ENCODE peak calls at places on chromosomes 12 and 14, in seven cellular contexts. One of them, this sample, is unnamed.

GRCh38 chr14:21543426-21544350 is 17.5 kb upstream of the SALL2 start:
- DNase-seq in heart left ventricle: no peak
- DNase-seq in psoas muscle: no peak
- DNase-seq in A549: no peak
- DNase-seq in stomach: no peak
- DNase-seq in CD8-positive, alpha-beta memory T cell: no peak
- DNase-seq in uterus: no peak
- DNase-seq in this sample: peak; percentile 33

GRCh38 chr12:121011820-121012219 is 4.5 kb downstream of the C12orf43 start:
- DNase-seq in heart left ventricle: no peak
- DNase-seq in psoas muscle: no peak
- DNase-seq in A549: no peak
- DNase-seq in stomach: no peak
- DNase-seq in CD8-positive, alpha-beta memory T cell: no peak
- DNase-seq in uterus: no peak
- DNase-seq in this sample: no peak

GRCh38 chr12:19085090-19085489 is 44.4 kb upstream of the PLEKHA5 start:
- DNase-seq in heart left ventricle: no peak
- DNase-seq in psoas muscle: no peak
- DNase-seq in A549: no peak
- DNase-seq in stomach: no peak
- DNase-seq in CD8-positive, alpha-beta memory T cell: no peak
- DNase-seq in uterus: no peak
- DNase-seq in this sample: no peak

GRCh38 chr12:132614861-132615578 is 3.6 kb upstream of the P2RX2 start:
- DNase-seq in heart left ventricle: peak; percentile 83
- DNase-seq in psoas muscle: peak; percentile 82
- DNase-seq in A549: peak; percentile 89
- DNase-seq in stomach: peak; percentile 82
- DNase-seq in CD8-positive, alpha-beta memory T cell: peak; percentile 66
- DNase-seq in uterus: peak; percentile 57
- DNase-seq in this sample: peak; percentile 94

GRCh38 chr14:77088219-77088618 is 9.8 kb upstream of the CIPC start:
- DNase-seq in heart left ventricle: no peak
- DNase-seq in psoas muscle: no peak
- DNase-seq in A549: no peak
- DNase-seq in stomach: peak; percentile 92
- DNase-seq in CD8-positive, alpha-beta memory T cell: no peak
- DNase-seq in uterus: no peak
- DNase-seq in this sample: peak; percentile 100

GRCh38 chr12:13719986-13720385 is 261.4 kb downstream of the GRIN2B start:
- DNase-seq in heart left ventricle: no peak
- DNase-seq in psoas muscle: no peak
- DNase-seq in A549: no peak
- DNase-seq in stomach: no peak
- DNase-seq in CD8-positive, alpha-beta memory T cell: no peak
- DNase-seq in uterus: no peak
- DNase-seq in this sample: no peak

GRCh38 chr12:120709976-120710804 is at the start of gene UNC119B:
- DNase-seq in heart left ventricle: peak; percentile 71
- DNase-seq in psoas muscle: peak; percentile 72
- DNase-seq in A549: peak; percentile 52
- DNase-seq in stomach: peak; percentile 58
- DNase-seq in CD8-positive, alpha-beta memory T cell: peak; percentile 73
- DNase-seq in uterus: peak; percentile 48
- DNase-seq in this sample: peak; percentile 65

GRCh38 chr12:65122661-65123060 is 1.6 kb upstream of the WIF1 start:
- DNase-seq in heart left ventricle: no peak
- DNase-seq in psoas muscle: no peak
- DNase-seq in A549: no peak
- DNase-seq in stomach: no peak
- DNase-seq in CD8-positive, alpha-beta memory T cell: no peak
- DNase-seq in uterus: no peak
- DNase-seq in this sample: no peak

GRCh38 chr12:127239781-127240180 is 1027.2 kb upstream of the TMEM132C start:
- DNase-seq in heart left ventricle: no peak
- DNase-seq in psoas muscle: no peak
- DNase-seq in A549: no peak
- DNase-seq in stomach: no peak
- DNase-seq in CD8-positive, alpha-beta memory T cell: no peak
- DNase-seq in uterus: no peak
- DNase-seq in this sample: no peak

GRCh38 chr12:132813443-132813842 is 15.2 kb downstream of the GOLGA3 start:
- DNase-seq in heart left ventricle: no peak
- DNase-seq in psoas muscle: no peak
- DNase-seq in A549: no peak
- DNase-seq in stomach: no peak
- DNase-seq in CD8-positive, alpha-beta memory T cell: no peak
- DNase-seq in uterus: no peak
- DNase-seq in this sample: no peak

GRCh38 chr12:66552753-66553152 is 126.1 kb downstream of the GRIP1 start:
- DNase-seq in heart left ventricle: no peak
- DNase-seq in psoas muscle: no peak
- DNase-seq in A549: no peak
- DNase-seq in stomach: no peak
- DNase-seq in CD8-positive, alpha-beta memory T cell: no peak
- DNase-seq in uterus: no peak
- DNase-seq in this sample: no peak

GRCh38 chr12:71439613-71440392 is at the start of gene LGR5:
- DNase-seq in heart left ventricle: no peak
- DNase-seq in psoas muscle: peak; percentile 36
- DNase-seq in A549: peak; percentile 18
- DNase-seq in stomach: no peak
- DNase-seq in CD8-positive, alpha-beta memory T cell: no peak
- DNase-seq in uterus: no peak
- DNase-seq in this sample: no peak

GRCh38 chr12:4148418-4149056 is 125.0 kb upstream of the CCND2 start:
- DNase-seq in heart left ventricle: peak; percentile 54
- DNase-seq in psoas muscle: peak; percentile 44
- DNase-seq in A549: no peak
- DNase-seq in stomach: peak; percentile 40
- DNase-seq in CD8-positive, alpha-beta memory T cell: peak; percentile 16
- DNase-seq in uterus: no peak
- DNase-seq in this sample: peak; percentile 26

GRCh38 chr12:117316336-117316735 is 45.1 kb downstream of the NOS1 start:
- DNase-seq in heart left ventricle: no peak
- DNase-seq in psoas muscle: no peak
- DNase-seq in A549: no peak
- DNase-seq in stomach: no peak
- DNase-seq in CD8-positive, alpha-beta memory T cell: no peak
- DNase-seq in uterus: no peak
- DNase-seq in this sample: no peak

GRCh38 chr12:69645031-69645430 is 34.3 kb upstream of the LRRC10 start:
- DNase-seq in heart left ventricle: no peak
- DNase-seq in psoas muscle: no peak
- DNase-seq in A549: no peak
- DNase-seq in stomach: no peak
- DNase-seq in CD8-positive, alpha-beta memory T cell: no peak
- DNase-seq in uterus: no peak
- DNase-seq in this sample: no peak

GRCh38 chr12:104095289-104095688 is 31.0 kb downstream of the HCFC2 start:
- DNase-seq in heart left ventricle: no peak
- DNase-seq in psoas muscle: no peak
- DNase-seq in A549: no peak
- DNase-seq in stomach: no peak
- DNase-seq in CD8-positive, alpha-beta memory T cell: no peak
- DNase-seq in uterus: no peak
- DNase-seq in this sample: no peak

GRCh38 chr14:70692210-70692609 is 50.5 kb downstream of the TTC9 start:
- DNase-seq in heart left ventricle: no peak
- DNase-seq in psoas muscle: peak; percentile 21
- DNase-seq in A549: no peak
- DNase-seq in stomach: peak; percentile 31
- DNase-seq in CD8-positive, alpha-beta memory T cell: no peak
- DNase-seq in uterus: no peak
- DNase-seq in this sample: peak; percentile 33

DNA sequence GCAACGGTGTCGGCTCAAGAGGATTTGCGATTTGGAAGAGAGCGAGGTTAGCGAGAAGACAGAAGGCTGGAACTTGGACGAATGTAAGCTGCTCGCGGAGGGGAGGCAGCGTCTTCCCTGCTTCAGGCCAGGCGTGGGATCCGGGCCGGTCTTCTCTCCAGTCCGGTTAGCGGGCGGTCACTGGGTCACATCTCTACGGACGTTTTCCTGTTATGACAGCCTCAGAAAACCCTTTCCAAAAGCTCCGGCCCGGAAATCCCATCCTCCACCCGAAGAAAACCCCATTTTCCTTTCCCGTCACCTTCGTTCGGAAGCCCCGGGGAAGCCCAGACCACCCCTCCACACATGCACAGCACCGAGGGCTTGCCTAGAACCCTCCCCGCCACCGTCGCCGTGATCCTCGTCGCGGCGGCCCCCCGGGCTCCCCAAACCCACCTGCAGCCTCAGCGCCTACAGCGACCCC is 268 bp downstream of the NDUFB1 start:
- DNase-seq in heart left ventricle: peak; percentile 62
- DNase-seq in psoas muscle: peak; percentile 44
- DNase-seq in A549: peak; percentile 31
- DNase-seq in stomach: peak; percentile 39
- DNase-seq in CD8-positive, alpha-beta memory T cell: no peak
- DNase-seq in uterus: peak; percentile 44
- DNase-seq in this sample: peak; percentile 56
- H3K4me1 ChIP-seq in heart left ventricle: peaks cover 13% of the 10 kb centered on the region
- H3K4me1 ChIP-seq in psoas muscle: peaks cover 45% of the 10 kb centered on the region
- H3K4me1 ChIP-seq in A549: peaks cover 14% of the 10 kb centered on the region
- H3K4me1 ChIP-seq in stomach: peaks cover 75% of the 10 kb centered on the region
- H3K4me1 ChIP-seq in CD8-positive, alpha-beta memory T cell: peaks cover 20% of the 10 kb centered on the region
- H3K4me1 ChIP-seq in uterus: peaks cover 11% of the 10 kb centered on the region
- H3K4me1 ChIP-seq in this sample: peaks cover 12% of the 10 kb centered on the region

GRCh38 chr12:26539131-26539530 is 293.9 kb downstream of the ITPR2 start:
- DNase-seq in heart left ventricle: no peak
- DNase-seq in psoas muscle: no peak
- DNase-seq in A549: no peak
- DNase-seq in stomach: no peak
- DNase-seq in CD8-positive, alpha-beta memory T cell: no peak
- DNase-seq in uterus: no peak
- DNase-seq in this sample: no peak
- H3K4me1 ChIP-seq in heart left ventricle: no peaks in the 10 kb centered on the region
- H3K4me1 ChIP-seq in psoas muscle: no peaks in the 10 kb centered on the region
- H3K4me1 ChIP-seq in A549: no peaks in the 10 kb centered on the region
- H3K4me1 ChIP-seq in stomach: no peaks in the 10 kb centered on the region
- H3K4me1 ChIP-seq in CD8-positive, alpha-beta memory T cell: no peaks in the 10 kb centered on the region
- H3K4me1 ChIP-seq in uterus: no peaks in the 10 kb centered on the region
- H3K4me1 ChIP-seq in this sample: no peaks in the 10 kb centered on the region

GRCh38 chr12:57145460-57146059 is 1.9 kb downstream of the LRP1-AS start:
- DNase-seq in heart left ventricle: no peak
- DNase-seq in psoas muscle: no peak
- DNase-seq in A549: no peak
- DNase-seq in stomach: no peak
- DNase-seq in CD8-positive, alpha-beta memory T cell: no peak
- DNase-seq in uterus: no peak
- DNase-seq in this sample: no peak

GRCh38 chr12:57146092-57146491 is 1.3 kb downstream of the LRP1-AS start:
- DNase-seq in heart left ventricle: no peak
- DNase-seq in psoas muscle: no peak
- DNase-seq in A549: no peak
- DNase-seq in stomach: no peak
- DNase-seq in CD8-positive, alpha-beta memory T cell: no peak
- DNase-seq in uterus: no peak
- DNase-seq in this sample: no peak

GRCh38 chr12:57147641-57147944 is 174 bp upstream of the LRP1-AS start:
- DNase-seq in heart left ventricle: no peak
- DNase-seq in psoas muscle: peak; percentile 60
- DNase-seq in A549: no peak
- DNase-seq in stomach: no peak
- DNase-seq in CD8-positive, alpha-beta memory T cell: no peak
- DNase-seq in uterus: peak; percentile 62
- DNase-seq in this sample: no peak

GRCh38 chr12:57148469-57149308 is 1.3 kb upstream of the LRP1-AS start:
- DNase-seq in heart left ventricle: peak; percentile 75
- DNase-seq in psoas muscle: peak; percentile 80
- DNase-seq in A549: no peak
- DNase-seq in stomach: peak; percentile 44
- DNase-seq in CD8-positive, alpha-beta memory T cell: no peak
- DNase-seq in uterus: peak; percentile 86
- DNase-seq in this sample: no peak

DNA sequence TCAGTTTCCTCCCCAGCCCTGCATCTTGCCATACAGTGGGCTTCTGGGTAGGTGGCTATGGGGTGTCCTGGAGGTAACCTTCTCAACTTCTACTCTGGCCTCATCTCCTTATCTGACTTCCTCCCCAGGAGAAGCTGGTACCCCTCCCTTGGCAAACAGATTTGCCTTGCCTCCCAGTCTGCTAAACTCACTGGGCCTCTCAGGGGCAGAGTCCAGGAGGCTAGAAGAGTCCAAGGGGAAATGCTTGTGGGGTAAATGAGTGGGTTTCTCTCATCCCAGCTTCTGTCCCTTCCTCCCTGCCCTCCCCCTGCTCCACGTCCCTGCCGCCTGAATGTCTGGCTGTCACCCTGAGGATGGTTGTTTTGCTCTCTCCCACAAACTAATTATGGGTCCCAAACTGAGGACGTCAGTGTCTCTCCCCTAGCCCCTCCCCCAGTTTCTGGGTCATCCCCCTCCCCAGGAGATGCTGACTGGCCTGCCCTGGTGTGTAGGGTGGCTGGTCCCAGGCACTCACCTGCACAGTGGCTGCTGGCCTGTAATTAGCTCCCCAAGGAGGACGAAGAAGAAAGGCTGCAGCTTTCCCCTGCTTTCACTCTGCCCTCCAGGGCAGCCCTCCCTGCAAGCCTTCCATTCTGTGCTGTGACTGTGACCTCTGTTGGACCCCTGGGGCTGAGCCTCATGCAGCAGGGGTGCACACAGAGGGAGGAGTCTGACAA is at the start of gene LRP1-AS:
- DNase-seq in heart left ventricle: no peak
- DNase-seq in psoas muscle: no peak
- DNase-seq in A549: no peak
- DNase-seq in stomach: no peak
- DNase-seq in CD8-positive, alpha-beta memory T cell: no peak
- DNase-seq in uterus: no peak
- DNase-seq in this sample: no peak
- H3K4me1 ChIP-seq in heart left ventricle: peaks cover 47% of the 10 kb centered on the region
- H3K4me1 ChIP-seq in psoas muscle: peaks cover 7% of the 10 kb centered on the region
- H3K4me1 ChIP-seq in A549: peaks cover 28% of the 10 kb centered on the region
- H3K4me1 ChIP-seq in stomach: peaks cover 74% of the 10 kb centered on the region
- H3K4me1 ChIP-seq in CD8-positive, alpha-beta memory T cell: no peaks in the 10 kb centered on the region
- H3K4me1 ChIP-seq in uterus: peaks cover 44% of the 10 kb centered on the region
- H3K4me1 ChIP-seq in this sample: peaks cover 25% of the 10 kb centered on the region

GRCh38 chr12:89368386-89368785 is 16.1 kb upstream of the DUSP6 start:
- DNase-seq in heart left ventricle: no peak
- DNase-seq in psoas muscle: no peak
- DNase-seq in A549: no peak
- DNase-seq in stomach: no peak
- DNase-seq in CD8-positive, alpha-beta memory T cell: no peak
- DNase-seq in uterus: no peak
- DNase-seq in this sample: no peak

GRCh38 chr12:89370411-89370810 is 18.1 kb upstream of the DUSP6 start:
- DNase-seq in heart left ventricle: no peak
- DNase-seq in psoas muscle: no peak
- DNase-seq in A549: no peak
- DNase-seq in stomach: no peak
- DNase-seq in CD8-positive, alpha-beta memory T cell: no peak
- DNase-seq in uterus: no peak
- DNase-seq in this sample: peak; percentile 33

GRCh38 chr12:89372584-89373370 is 20.5 kb upstream of the DUSP6 start:
- DNase-seq in heart left ventricle: no peak
- DNase-seq in psoas muscle: no peak
- DNase-seq in A549: no peak
- DNase-seq in stomach: no peak
- DNase-seq in CD8-positive, alpha-beta memory T cell: no peak
- DNase-seq in uterus: no peak
- DNase-seq in this sample: peak; percentile 91

GRCh38 chr12:89369166-89369565 is 16.9 kb upstream of the DUSP6 start:
- DNase-seq in heart left ventricle: no peak
- DNase-seq in psoas muscle: no peak
- DNase-seq in A549: no peak
- DNase-seq in stomach: no peak
- DNase-seq in CD8-positive, alpha-beta memory T cell: no peak
- DNase-seq in uterus: no peak
- DNase-seq in this sample: no peak

GRCh38 chr12:89370850-89371249 is 18.5 kb upstream of the DUSP6 start:
- DNase-seq in heart left ventricle: no peak
- DNase-seq in psoas muscle: no peak
- DNase-seq in A549: no peak
- DNase-seq in stomach: no peak
- DNase-seq in CD8-positive, alpha-beta memory T cell: no peak
- DNase-seq in uterus: no peak
- DNase-seq in this sample: peak; percentile 77
- H3K4me1 ChIP-seq in heart left ventricle: peaks cover 16% of the 10 kb centered on the region
- H3K4me1 ChIP-seq in psoas muscle: peaks cover 4% of the 10 kb centered on the region
- H3K4me1 ChIP-seq in A549: peaks cover 4% of the 10 kb centered on the region
- H3K4me1 ChIP-seq in stomach: peaks cover 58% of the 10 kb centered on the region
- H3K4me1 ChIP-seq in CD8-positive, alpha-beta memory T cell: no peaks in the 10 kb centered on the region
- H3K4me1 ChIP-seq in uterus: peaks cover 4% of the 10 kb centered on the region
- H3K4me1 ChIP-seq in this sample: peaks cover 12% of the 10 kb centered on the region

This sample was measured in trophoblast cell.